ENCODE peak calls at places on chromosomes 5 and 9, in five cellular contexts. B, C, K, Y and L are unnamed samples.

GRCh38 chr9:125541840-125542243 is 165.2 kb downstream of the MAPKAP1 start:
- DNase-seq in Y (no peak), C (no peak), K (peak; percentile 77), B (no peak), L (peak; percentile 36)

GRCh38 chr5:134945041-134945440 is 22.7 kb upstream of the CATSPER3 start:
- DNase-seq in B (no peak), K (peak; percentile 40), Y (no peak), C (no peak), L (no peak)

GRCh38 chr9:90517103-90517502 is 125.5 kb downstream of the DIRAS2 start:
- DNase-seq in Y (no peak), K (no peak), B (no peak), C (no peak), L (no peak)

GRCh38 chr5:124546643-124547042 is 199.8 kb downstream of the ZNF608 start:
- DNase-seq in B (peak; percentile 52), Y (no peak), K (no peak), C (no peak), L (peak; percentile 34)

GRCh38 chr9:115035872-115036612 is 81.9 kb downstream of the TNC start:
- DNase-seq in B (peak; percentile 80), C (no peak), Y (no peak), K (no peak), L (peak; percentile 87)

GRCh38 chr5:130227699-130228098 is 323.4 kb downstream of the CHSY3 start:
- DNase-seq in B (peak; percentile 31), Y (no peak), K (no peak), C (no peak), L (peak; percentile 8)

GRCh38 chr5:180823346-180823745 is 20.7 kb upstream of the MGAT1 start:
- DNase-seq in C (no peak), K (no peak), Y (no peak), B (no peak), L (no peak)

GRCh38 chr5:159713254-159713653 is 203.0 kb upstream of the ADRA1B start:
- DNase-seq in K (no peak), C (no peak), B (no peak), Y (no peak), L (no peak)

GRCh38 chr5:134184155-134185135 is 7.7 kb upstream of the SKP1 start:
- DNase-seq in K (peak; percentile 81), C (peak; percentile 66), Y (peak; percentile 62), B (peak; percentile 72), L (peak; percentile 47)

GRCh38 chr5:53779541-53779981 is 219.1 kb downstream of the NDUFS4 start:
- DNase-seq in C (no peak), K (peak; percentile 7), Y (no peak), B (peak; percentile 69), L (peak; percentile 62)

GRCh38 chr5:172946146-172946545 is 13.1 kb upstream of the RPL26L1 start:
- DNase-seq in B (no peak), C (no peak), Y (no peak), K (no peak), L (no peak)

GRCh38 chr9:73179594-73179993 is 27.9 kb downstream of the ANXA1 start:
- DNase-seq in Y (no peak), K (no peak), B (peak; percentile 26), C (no peak), L (peak; percentile 54)

GRCh38 chr5:132394681-132395259 is 25.3 kb downstream of the SLC22A5 start:
- DNase-seq in Y (no peak), K (no peak), C (peak; percentile 43), B (no peak), L (no peak)

GRCh38 chr5:174409070-174409469 is 315.3 kb upstream of the MSX2 start:
- DNase-seq in K (no peak), Y (no peak), C (no peak), B (peak; percentile 21), L (no peak)
- TF ChIP-seq CTCF in K (peak; percentile 45), Y (no peak), C (no peak), B (peak; percentile 52), L (peak; percentile 26)

GRCh38 chr9:121121582-121122087 is 46.9 kb downstream of the CNTRL start:
- DNase-seq in C (peak; percentile 98), Y (peak; percentile 94), B (peak; percentile 97), K (peak; percentile 87), L (peak; percentile 97)
- H3K4me3 ChIP-seq in C (peak overlapping the region; percentile 29), Y (peak overlapping the region; percentile 20), B (peak overlapping the region; percentile 55), K (peak overlapping the region; percentile 57), L (peak overlapping the region; percentile 45)

GRCh38 chr9:134782921-134783698 is 97.5 kb upstream of the FCN2 start:
- DNase-seq in B (no peak), C (no peak), K (no peak), Y (no peak), L (no peak)

GRCh38 chr9:134783699-134784039 is 96.9 kb upstream of the FCN2 start:
- DNase-seq in K (no peak), C (no peak), Y (peak; percentile 41), B (no peak), L (no peak)

GRCh38 chr9:134779640-134780039 is 101.0 kb upstream of the FCN2 start:
- DNase-seq in K (no peak), B (no peak), Y (no peak), C (no peak), L (no peak)

GRCh38 chr9:134784612-134785305 is 95.9 kb upstream of the FCN2 start:
- DNase-seq in C (no peak), B (no peak), Y (no peak), K (no peak), L (no peak)

DNA sequence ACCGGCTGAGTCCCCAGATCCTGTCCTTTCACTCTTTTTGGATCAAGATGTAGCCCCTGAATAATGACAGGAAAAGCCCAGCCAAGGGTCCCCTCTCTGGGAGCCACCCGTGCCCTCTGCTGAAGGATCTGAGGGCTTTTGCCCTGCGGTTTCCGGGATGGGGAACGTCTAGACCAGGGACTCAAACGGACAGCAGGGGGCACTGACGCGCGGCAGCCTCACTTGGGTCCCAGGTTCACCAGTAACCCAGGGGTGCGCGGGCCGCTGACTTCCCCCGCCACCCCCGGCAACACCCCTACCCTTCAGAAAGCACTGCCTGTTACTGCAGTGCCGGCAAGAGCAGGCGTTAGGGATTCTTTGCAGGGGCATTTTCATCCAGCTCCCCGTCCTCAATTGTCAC is 98.7 kb upstream of the FCN2 start:
- DNase-seq in Y (no peak), K (peak; percentile 54), B (no peak), C (no peak), L (no peak)
- TF ChIP-seq CTCF in Y (no peak), K (peak; percentile 43), B (peak; percentile 45), C (no peak), L (peak; percentile 42)

GRCh38 chr5:170524576-170524975 is 20.8 kb downstream of the KCNIP1 start:
- DNase-seq in K (no peak), C (no peak), Y (no peak), B (no peak), L (no peak)

GRCh38 chr5:170523129-170523497 is 19.3 kb downstream of the KCNIP1 start:
- DNase-seq in Y (no peak), K (peak; percentile 72), C (no peak), B (no peak), L (peak; percentile 29)

GRCh38 chr5:170520319-170520718 is 16.5 kb downstream of the KCNIP1 start:
- DNase-seq in C (no peak), B (peak; percentile 4), Y (no peak), K (no peak), L (no peak)

GRCh38 chr5:170523830-170524229 is 20.0 kb downstream of the KCNIP1 start:
- DNase-seq in K (no peak), Y (no peak), C (no peak), B (no peak), L (no peak)

DNA sequence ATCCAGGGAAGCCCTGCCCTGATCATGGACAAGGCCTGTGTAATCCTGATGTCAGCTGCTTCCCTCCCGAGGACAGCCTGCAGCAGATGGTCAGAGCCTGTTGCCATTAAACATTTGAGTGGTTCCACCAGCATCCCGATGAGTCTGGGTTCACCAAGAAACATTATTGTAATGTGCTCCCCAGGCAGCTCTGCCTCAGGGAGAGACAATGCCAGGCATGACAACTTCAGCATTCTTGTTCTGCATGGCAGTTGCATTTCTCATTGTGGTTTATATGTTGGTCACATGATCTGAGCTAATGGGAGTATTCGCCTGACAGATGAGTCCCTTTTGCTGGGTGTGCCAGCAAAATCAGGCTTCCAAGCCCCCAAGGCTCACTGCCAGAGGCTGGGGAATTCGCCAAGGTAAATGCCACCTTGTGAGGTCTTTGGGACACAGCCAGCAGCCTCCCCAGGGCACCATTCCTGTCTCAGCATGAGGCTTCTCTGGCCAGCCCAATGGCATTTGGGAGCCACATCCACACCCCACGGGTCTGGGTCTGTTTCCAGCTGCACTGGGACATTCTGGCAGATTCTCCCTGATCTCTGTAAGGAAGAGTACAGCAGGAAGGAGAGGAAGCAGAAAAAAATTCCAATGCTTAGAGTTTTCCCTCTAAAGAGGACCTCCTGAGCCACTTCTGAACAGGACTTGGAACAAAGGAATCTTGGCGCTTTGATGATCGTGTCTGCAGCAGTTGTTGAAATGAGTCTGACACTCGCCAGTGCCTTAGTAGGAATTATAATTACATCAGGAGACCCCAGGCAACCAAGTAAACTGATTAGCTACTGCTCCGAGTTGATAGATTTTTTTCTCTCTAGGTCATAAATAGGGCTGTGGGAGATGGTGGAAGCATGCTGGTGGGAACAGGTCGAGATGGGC is 18.6 kb downstream of the KCNIP1 start:
- DNase-seq in C (no peak), K (no peak), B (peak; percentile 20), Y (no peak), L (peak; percentile 75)
- H3K4me3 ChIP-seq in C (no peak overlapping the region), K (no peak overlapping the region), B (no peak overlapping the region), Y (no peak overlapping the region), L (no peak overlapping the region)

GRCh38 chr5:92644271-92644886 is 936.6 kb downstream of the NR2F1-AS1 start:
- DNase-seq in K (no peak), C (no peak), B (peak; percentile 18), Y (no peak), L (no peak)
- TF ChIP-seq CTCF in K (no peak), C (no peak), B (peak; percentile 28), Y (no peak), L (peak; percentile 14)

GRCh38 chr5:26487553-26487952 is 550.8 kb downstream of the CDH9 start:
- DNase-seq in K (no peak), B (no peak), C (no peak), Y (no peak), L (no peak)

GRCh38 chr5:26482817-26483375 is 555.5 kb downstream of the CDH9 start:
- DNase-seq in C (no peak), K (peak; percentile 63), B (peak; percentile 22), Y (no peak), L (peak; percentile 39)

GRCh38 chr5:26486631-26487030 is 551.8 kb downstream of the CDH9 start:
- DNase-seq in C (no peak), B (no peak), K (no peak), Y (no peak), L (no peak)

DNA sequence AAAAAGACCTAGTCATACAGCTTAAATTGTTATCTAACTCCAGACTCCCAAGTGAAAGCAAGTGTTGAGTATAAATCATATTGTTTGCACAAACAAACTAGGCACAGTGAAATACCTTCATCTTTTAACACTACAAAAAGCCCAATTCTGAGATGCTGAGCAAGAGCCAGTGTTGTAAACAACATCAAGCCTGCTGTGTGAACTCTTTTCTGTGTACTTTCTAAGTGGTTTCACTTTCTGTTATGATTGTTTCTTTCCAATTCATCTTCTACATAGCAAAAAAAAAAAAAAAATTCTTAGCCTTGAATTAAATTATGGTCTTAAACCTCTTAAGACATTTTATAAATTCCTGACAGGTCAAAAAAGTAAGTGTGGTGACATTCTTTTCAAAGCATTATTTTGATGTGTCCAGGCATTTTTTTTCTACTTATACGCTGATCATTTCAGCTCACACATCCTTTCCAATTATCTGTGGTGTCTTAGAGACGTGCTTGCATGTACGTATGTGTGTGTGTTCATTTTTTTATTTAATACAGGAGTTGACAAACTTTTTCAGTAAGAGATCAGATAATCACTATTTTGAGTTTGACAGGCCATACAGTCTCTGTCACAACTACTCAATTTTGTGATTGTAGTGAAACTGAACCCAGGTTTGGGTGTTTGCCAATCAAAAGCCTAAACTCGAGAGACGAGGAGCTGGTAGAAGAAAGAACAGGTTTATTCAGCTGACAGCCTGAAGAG is 556.1 kb downstream of the CDH9 start:
- DNase-seq in K (no peak), Y (no peak), C (no peak), B (no peak), L (peak; percentile 1)
- H3K4me3 ChIP-seq in K (peak overlapping the region; percentile 55), Y (no peak overlapping the region), C (no peak overlapping the region), B (no peak overlapping the region), L (no peak overlapping the region)